ENCODE peak calls at places on chromosomes 2 and 18, in ten cellular contexts. One of them, this sample, is unnamed.

GRCh38 chr2:180508451-180508850 is 472.0 kb upstream of the UBE2E3 start:
- DNase-seq in heart right ventricle: no peak
- DNase-seq in osteocyte: no peak
- DNase-seq in progenitor cell of endocrine pancreas: no peak
- DNase-seq in activated T-cell treated with anti-CD3 and anti-CD28 coated beads for 1 hour: no peak
- DNase-seq in testis: no peak
- DNase-seq in stimulated activated CD4-positive, alpha-beta T cell treated with anti-CD3 and anti-CD28 coated beads, Interleukin-1b, Interleukin-23, amount 100 ng/mL, for 1 hour: no peak
- DNase-seq in right atrium auricular region: no peak
- DNase-seq in CD4-positive, CD25-positive, alpha-beta regulatory T cell: no peak
- DNase-seq in CD8-positive, alpha-beta memory T cell: no peak
- DNase-seq in this sample: no peak

GRCh38 chr2:188047760-188048159 is 243.9 kb upstream of the GULP1 start:
- DNase-seq in heart right ventricle: no peak
- DNase-seq in osteocyte: no peak
- DNase-seq in progenitor cell of endocrine pancreas: no peak
- DNase-seq in activated T-cell treated with anti-CD3 and anti-CD28 coated beads for 1 hour: no peak
- DNase-seq in testis: no peak
- DNase-seq in stimulated activated CD4-positive, alpha-beta T cell treated with anti-CD3 and anti-CD28 coated beads, Interleukin-1b, Interleukin-23, amount 100 ng/mL, for 1 hour: no peak
- DNase-seq in right atrium auricular region: no peak
- DNase-seq in CD4-positive, CD25-positive, alpha-beta regulatory T cell: no peak
- DNase-seq in CD8-positive, alpha-beta memory T cell: no peak
- DNase-seq in this sample: no peak

GRCh38 chr18:28189400-28190239 is 12.7 kb upstream of the CDH2 start:
- DNase-seq in heart right ventricle: no peak
- DNase-seq in osteocyte: no peak
- DNase-seq in progenitor cell of endocrine pancreas: no peak
- DNase-seq in activated T-cell treated with anti-CD3 and anti-CD28 coated beads for 1 hour: no peak
- DNase-seq in testis: peak
- DNase-seq in stimulated activated CD4-positive, alpha-beta T cell treated with anti-CD3 and anti-CD28 coated beads, Interleukin-1b, Interleukin-23, amount 100 ng/mL, for 1 hour: no peak
- DNase-seq in right atrium auricular region: no peak
- DNase-seq in CD4-positive, CD25-positive, alpha-beta regulatory T cell: no peak
- DNase-seq in CD8-positive, alpha-beta memory T cell: no peak
- DNase-seq in this sample: no peak

GRCh38 chr2:237217995-237218621 is 132.4 kb downstream of the COPS8 start:
- DNase-seq in heart right ventricle: no peak
- DNase-seq in osteocyte: no peak
- DNase-seq in progenitor cell of endocrine pancreas: no peak
- DNase-seq in activated T-cell treated with anti-CD3 and anti-CD28 coated beads for 1 hour: no peak
- DNase-seq in testis: no peak
- DNase-seq in stimulated activated CD4-positive, alpha-beta T cell treated with anti-CD3 and anti-CD28 coated beads, Interleukin-1b, Interleukin-23, amount 100 ng/mL, for 1 hour: no peak
- DNase-seq in right atrium auricular region: no peak
- DNase-seq in CD4-positive, CD25-positive, alpha-beta regulatory T cell: no peak
- DNase-seq in CD8-positive, alpha-beta memory T cell: no peak
- DNase-seq in this sample: no peak

GRCh38 chr2:143255899-143256298 is 126.7 kb downstream of the ARHGAP15 start:
- DNase-seq in heart right ventricle: no peak
- DNase-seq in osteocyte: no peak
- DNase-seq in progenitor cell of endocrine pancreas: no peak
- DNase-seq in activated T-cell treated with anti-CD3 and anti-CD28 coated beads for 1 hour: no peak
- DNase-seq in testis: no peak
- DNase-seq in stimulated activated CD4-positive, alpha-beta T cell treated with anti-CD3 and anti-CD28 coated beads, Interleukin-1b, Interleukin-23, amount 100 ng/mL, for 1 hour: no peak
- DNase-seq in right atrium auricular region: no peak
- DNase-seq in CD4-positive, CD25-positive, alpha-beta regulatory T cell: no peak
- DNase-seq in CD8-positive, alpha-beta memory T cell: no peak
- DNase-seq in this sample: no peak

GRCh38 chr2:38168710-38169480 is 92.9 kb upstream of the CYP1B1 start:
- DNase-seq in heart right ventricle: no peak
- DNase-seq in osteocyte: no peak
- DNase-seq in progenitor cell of endocrine pancreas: no peak
- DNase-seq in activated T-cell treated with anti-CD3 and anti-CD28 coated beads for 1 hour: no peak
- DNase-seq in testis: no peak
- DNase-seq in stimulated activated CD4-positive, alpha-beta T cell treated with anti-CD3 and anti-CD28 coated beads, Interleukin-1b, Interleukin-23, amount 100 ng/mL, for 1 hour: no peak
- DNase-seq in right atrium auricular region: no peak
- DNase-seq in CD4-positive, CD25-positive, alpha-beta regulatory T cell: no peak
- DNase-seq in CD8-positive, alpha-beta memory T cell: no peak
- DNase-seq in this sample: no peak

GRCh38 chr2:75788925-75789324 is 78.2 kb upstream of the GCFC2 start:
- DNase-seq in heart right ventricle: no peak
- DNase-seq in osteocyte: no peak
- DNase-seq in progenitor cell of endocrine pancreas: no peak
- DNase-seq in activated T-cell treated with anti-CD3 and anti-CD28 coated beads for 1 hour: no peak
- DNase-seq in testis: no peak
- DNase-seq in stimulated activated CD4-positive, alpha-beta T cell treated with anti-CD3 and anti-CD28 coated beads, Interleukin-1b, Interleukin-23, amount 100 ng/mL, for 1 hour: no peak
- DNase-seq in right atrium auricular region: no peak
- DNase-seq in CD4-positive, CD25-positive, alpha-beta regulatory T cell: no peak
- DNase-seq in CD8-positive, alpha-beta memory T cell: no peak
- DNase-seq in this sample: no peak

GRCh38 chr18:75209952-75210261 is 690 bp upstream of the TSHZ1 start:
- DNase-seq in heart right ventricle: no peak
- DNase-seq in osteocyte: no peak
- DNase-seq in progenitor cell of endocrine pancreas: no peak
- DNase-seq in activated T-cell treated with anti-CD3 and anti-CD28 coated beads for 1 hour: no peak
- DNase-seq in testis: no peak
- DNase-seq in stimulated activated CD4-positive, alpha-beta T cell treated with anti-CD3 and anti-CD28 coated beads, Interleukin-1b, Interleukin-23, amount 100 ng/mL, for 1 hour: no peak
- DNase-seq in right atrium auricular region: no peak
- DNase-seq in CD4-positive, CD25-positive, alpha-beta regulatory T cell: no peak
- DNase-seq in CD8-positive, alpha-beta memory T cell: no peak
- DNase-seq in this sample: no peak

GRCh38 chr2:2101924-2102323 is 229.2 kb downstream of the MYT1L start:
- DNase-seq in heart right ventricle: no peak
- DNase-seq in osteocyte: no peak
- DNase-seq in progenitor cell of endocrine pancreas: no peak
- DNase-seq in activated T-cell treated with anti-CD3 and anti-CD28 coated beads for 1 hour: no peak
- DNase-seq in testis: no peak
- DNase-seq in stimulated activated CD4-positive, alpha-beta T cell treated with anti-CD3 and anti-CD28 coated beads, Interleukin-1b, Interleukin-23, amount 100 ng/mL, for 1 hour: no peak
- DNase-seq in right atrium auricular region: no peak
- DNase-seq in CD4-positive, CD25-positive, alpha-beta regulatory T cell: no peak
- DNase-seq in CD8-positive, alpha-beta memory T cell: no peak
- DNase-seq in this sample: no peak

This sample was measured in anterior cingulate cortex.